ENCODE peak calls at places on chromosomes 3 and 15, in eight cellular contexts. D, W, A, M, X, F, K and V are unnamed samples.

GRCh38 chr3:94303897-94304296 is 241.0 kb downstream of the NSUN3 start:
- DNase-seq in M (no peak), X (no peak), D (peak; percentile 14), K (no peak), A (peak; percentile 9), W (no peak), F (peak; percentile 25), V (no peak)

GRCh38 chr3:36480916-36481648 is 100.8 kb downstream of the STAC start:
- DNase-seq in M (no peak), D (peak; percentile 27), F (no peak), K (no peak), X (no peak), W (no peak), A (no peak), V (no peak)

GRCh38 chr3:140816372-140816771 is 125.3 kb upstream of the SLC25A36 start:
- DNase-seq in D (no peak), M (no peak), X (no peak), K (no peak), A (no peak), F (no peak), W (no peak), V (no peak)

GRCh38 chr15:89335289-89336041 is 841 bp upstream of the POLG start:
- DNase-seq in M (no peak), K (peak; percentile 74), F (no peak), D (no peak), X (no peak), A (peak; percentile 40), W (peak; percentile 44), V (no peak)

GRCh38 chr3:115498421-115498820 is 124.9 kb upstream of the GAP43 start:
- DNase-seq in D (no peak), K (no peak), X (no peak), F (no peak), M (no peak), W (no peak), A (no peak), V (no peak)

GRCh38 chr3:187104956-187105355 is 34.3 kb downstream of the RPL39L start:
- DNase-seq in F (peak; percentile 49), W (no peak), D (peak; percentile 50), A (no peak), X (no peak), M (no peak), K (no peak), V (no peak)

GRCh38 chr3:52891615-52892081 is 5.7 kb downstream of the STIMATE start:
- DNase-seq in W (no peak), X (no peak), M (no peak), F (peak; percentile 42), D (peak; percentile 45), K (no peak), A (no peak), V (peak; percentile 83)

GRCh38 chr15:87942316-87942715 is 314.2 kb downstream of the NTRK3 start:
- DNase-seq in X (no peak), D (no peak), M (no peak), K (no peak), W (no peak), A (no peak), F (no peak), V (no peak)

GRCh38 chr3:27114684-27115083 is 254.5 kb downstream of the NEK10 start:
- DNase-seq in W (no peak), M (no peak), K (no peak), X (no peak), F (no peak), D (no peak), A (no peak), V (no peak)

GRCh38 chr3:152595975-152596832 is 238.7 kb upstream of the P2RY1 start:
- DNase-seq in A (peak; percentile 72), D (peak; percentile 87), K (no peak), F (peak; percentile 89), X (no peak), M (no peak), W (no peak), V (no peak)

GRCh38 chr15:101320501-101321052 is 25.5 kb upstream of the SNRPA1 start:
- DNase-seq in X (no peak), A (no peak), F (peak; percentile 71), W (no peak), M (peak; percentile 86), K (no peak), D (peak; percentile 57), V (peak; percentile 81)

GRCh38 chr3:46954178-46954577 is 22.4 kb downstream of the CCDC12 start:
- DNase-seq in D (no peak), W (no peak), F (no peak), X (no peak), A (no peak), M (no peak), K (no peak), V (no peak)

GRCh38 chr3:61896251-61896650 is 334.9 kb downstream of the PTPRG start:
- DNase-seq in W (no peak), F (no peak), D (no peak), A (no peak), X (no peak), M (no peak), K (no peak), V (no peak)

GRCh38 chr3:69999191-70000027 is at the start of gene SAMMSON:
- DNase-seq in A (peak; percentile 84), X (no peak), K (peak; percentile 54), W (no peak), D (peak; percentile 44), M (no peak), F (peak; percentile 37), V (no peak)

GRCh38 chr15:82113116-82113715 is 67.4 kb upstream of the MEX3B start:
- DNase-seq in D (no peak), M (no peak), W (no peak), K (no peak), X (no peak), A (no peak), F (no peak), V (no peak)

GRCh38 chr3:197238842-197239241 is 59.6 kb downstream of the DLG1 start:
- DNase-seq in K (no peak), F (no peak), W (no peak), X (no peak), M (no peak), D (no peak), A (no peak), V (no peak)

GRCh38 chr3:174158674-174159073 is 700.5 kb upstream of the NAALADL2 start:
- DNase-seq in F (no peak), M (no peak), W (no peak), X (no peak), K (no peak), A (no peak), D (no peak), V (no peak)

GRCh38 chr3:54537506-54537905 is 390.4 kb downstream of the LRTM1 start:
- DNase-seq in D (no peak), W (no peak), F (no peak), X (no peak), M (no peak), A (no peak), K (no peak), V (no peak)

GRCh38 chr3:54536450-54536849 is 391.4 kb downstream of the LRTM1 start:
- DNase-seq in X (no peak), D (no peak), W (no peak), A (no peak), F (no peak), K (no peak), M (no peak), V (no peak)

GRCh38 chr3:54531741-54532140 is 396.1 kb downstream of the LRTM1 start:
- DNase-seq in A (no peak), W (no peak), X (no peak), K (no peak), F (no peak), M (no peak), D (no peak), V (no peak)

GRCh38 chr3:54535619-54536018 is 392.2 kb downstream of the LRTM1 start:
- DNase-seq in F (no peak), A (no peak), D (no peak), W (no peak), X (no peak), M (no peak), K (no peak), V (no peak)

GRCh38 chr3:54533856-54534255 is 394.0 kb downstream of the LRTM1 start:
- DNase-seq in X (no peak), A (no peak), D (no peak), W (no peak), M (no peak), K (no peak), F (no peak), V (no peak)
- TF ChIP-seq CTCF in X (peak; percentile 51), A (no peak), D (no peak), W (no peak), M (no peak), K (no peak), F (no peak), V (no peak)

GRCh38 chr3:16214366-16214765 is 39.9 kb downstream of the GALNT15 start:
- DNase-seq in M (no peak), D (no peak), X (no peak), K (no peak), W (no peak), A (no peak), F (no peak), V (no peak)

GRCh38 chr3:16216373-16216935 is 42.0 kb downstream of the GALNT15 start:
- DNase-seq in W (no peak), M (no peak), K (no peak), X (no peak), F (no peak), D (no peak), A (no peak), V (no peak)

GRCh38 chr3:16207031-16207430 is 32.6 kb downstream of the GALNT15 start:
- DNase-seq in D (peak; percentile 37), K (no peak), F (no peak), M (no peak), X (no peak), A (no peak), W (no peak), V (no peak)

GRCh38 chr3:16211176-16211904 is 36.9 kb downstream of the GALNT15 start:
- DNase-seq in M (no peak), D (no peak), W (no peak), F (no peak), A (no peak), K (no peak), X (no peak), V (no peak)
- TF ChIP-seq CTCF in M (no peak), D (no peak), W (no peak), F (no peak), A (no peak), K (no peak), X (no peak), V (no peak)

DNA sequence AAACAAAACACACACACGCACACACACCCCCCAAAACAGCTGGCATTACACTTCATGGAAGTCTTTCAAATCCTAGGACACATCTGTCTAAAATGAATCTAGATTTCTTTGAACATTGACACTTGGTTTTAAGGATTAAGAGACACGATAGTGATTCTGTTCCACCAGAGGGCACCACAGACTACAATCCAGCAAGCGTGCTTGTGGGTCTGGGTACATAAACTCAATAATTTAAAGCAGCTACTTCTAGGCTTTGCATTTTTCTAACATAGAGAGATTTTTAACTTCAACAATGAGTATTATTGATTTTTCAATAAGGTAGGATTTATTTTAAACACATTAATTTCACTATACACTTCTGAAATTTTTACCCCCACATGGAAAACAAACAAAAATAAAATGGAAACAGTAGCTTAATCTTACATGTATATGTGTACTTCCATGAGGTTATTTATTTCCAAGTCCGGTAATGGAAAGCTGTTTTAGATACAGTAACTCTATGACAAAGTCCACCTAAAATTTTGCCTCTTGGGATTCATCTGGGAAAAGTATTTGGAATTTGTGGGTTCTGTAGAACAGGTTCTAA is 564.0 kb upstream of the TGFBR2 start:
- DNase-seq in F (peak; percentile 87), W (peak; percentile 52), M (no peak), A (peak; percentile 24), K (no peak), X (no peak), D (peak; percentile 90), V (peak; percentile 47)
- TF ChIP-seq CTCF in F (peak; percentile 73), W (peak; percentile 69), M (peak; percentile 79), A (no peak), K (peak; percentile 70), X (peak; percentile 68), D (peak; percentile 81), V (peak; percentile 75)

GRCh38 chr3:50388021-50388719 is 28.8 kb upstream of the TMEM115 start:
- DNase-seq in X (no peak), A (no peak), W (peak; percentile 68), F (no peak), D (no peak), K (no peak), M (no peak), V (no peak)
- TF ChIP-seq CTCF in X (peak; percentile 77), A (no peak), W (peak; percentile 34), F (peak; percentile 13), D (peak; percentile 27), K (no peak), M (no peak), V (no peak)